ENCODE peak calls at places on chromosomes 12 and 14, in seven cellular contexts. S, V, T, Y, O, P and J are unnamed samples.
A peak's percentile ranks its signal among the peaks of the same experiment; 100 is the strongest.

GRCh38 chr12:81005635-81006034 is 67.9 kb upstream of the LIN7A start:
- DNase-seq in P (no peak), Y (no peak), V (no peak), O (no peak), T (no peak), S (no peak), J (peak; percentile 7)

GRCh38 chr14:70254476-70254961 is 65.8 kb upstream of the SLC8A3 start:
- DNase-seq in O (peak; percentile 35), Y (peak; percentile 86), S (no peak), V (peak; percentile 29), P (peak; percentile 10), T (peak; percentile 43), J (peak; percentile 43)

GRCh38 chr14:89443002-89443660 is 26.1 kb upstream of the FOXN3 start:
- DNase-seq in S (no peak), O (peak; percentile 82), Y (no peak), T (no peak), P (peak; percentile 18), V (peak; percentile 31), J (no peak)

GRCh38 chr12:42426733-42427132 is 100.8 kb downstream of the PPHLN1 start:
- DNase-seq in Y (no peak), T (peak; percentile 72), P (peak; percentile 51), V (peak; percentile 77), O (peak; percentile 51), S (no peak), J (peak; percentile 36)

GRCh38 chr12:67034110-67034879 is 234.9 kb upstream of the CAND1 start:
- DNase-seq in O (peak; percentile 11), T (no peak), Y (peak; percentile 52), V (no peak), P (no peak), S (no peak), J (peak; percentile 46)

GRCh38 chr12:7130791-7131501 is 775 bp downstream of the CLSTN3 start:
- DNase-seq in S (no peak), P (peak; percentile 43), Y (peak; percentile 54), O (peak; percentile 66), V (peak; percentile 44), T (peak; percentile 46), J (no peak)

GRCh38 chr14:21476526-21476924 is 234 bp downstream of the RAB2B start:
- DNase-seq in V (no peak), P (no peak), S (no peak), Y (peak; percentile 93), T (peak; percentile 77), O (peak; percentile 84), J (no peak)

GRCh38 chr12:130876297-130876696 is 4.4 kb downstream of the RAN start:
- DNase-seq in S (no peak), P (no peak), Y (no peak), T (no peak), O (no peak), V (no peak), J (no peak)

GRCh38 chr14:98819867-98820206 is 452.2 kb downstream of the BCL11B start:
- DNase-seq in V (no peak), O (no peak), Y (no peak), P (no peak), T (no peak), S (no peak), J (no peak)

GRCh38 chr12:14995583-14996425 is 23.0 kb downstream of the PDE6H start:
- DNase-seq in Y (no peak), S (no peak), V (peak; percentile 92), P (peak; percentile 86), O (peak; percentile 74), T (peak; percentile 87), J (no peak)

GRCh38 chr12:127893875-127894635 is 372.9 kb upstream of the TMEM132C start:
- DNase-seq in V (no peak), S (no peak), T (no peak), Y (no peak), O (peak; percentile 19), P (no peak), J (no peak)

GRCh38 chr12:76627346-76628135 is 68.0 kb upstream of the OSBPL8 start:
- DNase-seq in V (no peak), T (peak; percentile 12), S (no peak), Y (no peak), P (no peak), O (peak; percentile 35), J (no peak)

GRCh38 chr14:32939254-32940065 is 781 bp downstream of the NPAS3 start:
- DNase-seq in S (peak; percentile 90), Y (peak; percentile 68), V (peak; percentile 77), O (peak; percentile 86), P (peak; percentile 54), T (peak; percentile 82), J (peak; percentile 81)

GRCh38 chr14:80211143-80212024 is at the start of gene DIO2:
- DNase-seq in O (peak; percentile 51), P (peak; percentile 20), V (peak; percentile 35), Y (no peak), S (peak; percentile 81), T (peak; percentile 49), J (no peak)

GRCh38 chr14:101363880-101364391 is 197.4 kb upstream of the DIO3 start:
- DNase-seq in P (no peak), V (no peak), T (no peak), O (no peak), S (no peak), Y (no peak), J (no peak)

GRCh38 chr12:59626382-59626781 is 30.6 kb downstream of the SLC16A7 start:
- DNase-seq in Y (no peak), T (no peak), O (peak; percentile 66), V (no peak), S (no peak), P (peak; percentile 57), J (peak; percentile 14)

GRCh38 chr14:93926209-93926872 is 803 bp upstream of the FAM181A start:
- DNase-seq in V (no peak), Y (no peak), T (no peak), O (no peak), S (no peak), P (no peak), J (no peak)

GRCh38 chr14:63203618-63204406 is 431 bp upstream of the RHOJ start:
- DNase-seq in T (peak; percentile 99), V (peak; percentile 100), P (peak; percentile 99), Y (peak; percentile 47), S (peak; percentile 80), O (peak; percentile 91), J (peak; percentile 70)

GRCh38 chr14:96040836-96041371 is 1.7 kb downstream of the C14orf132 start:
- DNase-seq in Y (no peak), T (no peak), S (no peak), P (peak; percentile 27), V (peak; percentile 13), O (peak; percentile 35), J (no peak)

GRCh38 chr12:90836689-90837088 is 118.3 kb downstream of the CCER1 start:
- DNase-seq in Y (no peak), V (peak; percentile 62), P (peak; percentile 11), O (no peak), T (peak; percentile 82), S (no peak), J (no peak)

GRCh38 chr12:49748800-49749199 is 7.4 kb downstream of the TMBIM6 start:
- DNase-seq in S (no peak), Y (no peak), O (no peak), V (no peak), T (no peak), P (no peak), J (no peak)
- H3K4me3 ChIP-seq in S (no peak overlapping the region), Y (no peak overlapping the region), O (no peak overlapping the region), V (no peak overlapping the region), T (no peak overlapping the region), P (no peak overlapping the region), J (no peak overlapping the region)

GRCh38 chr14:57863471-57863870 is 2.4 kb downstream of the SLC35F4 start:
- DNase-seq in V (no peak), P (no peak), Y (no peak), O (no peak), S (no peak), T (no peak), J (no peak)

GRCh38 chr14:57865450-57866198 is at the start of gene SLC35F4:
- DNase-seq in P (no peak), V (peak; percentile 23), Y (no peak), S (peak; percentile 64), O (peak; percentile 51), T (peak; percentile 4), J (peak; percentile 13)

GRCh38 chr14:57869530-57870088 is 3.7 kb upstream of the SLC35F4 start:
- DNase-seq in Y (no peak), P (no peak), S (no peak), O (no peak), V (no peak), T (no peak), J (no peak)

GRCh38 chr14:57866199-57866755 is 385 bp upstream of the SLC35F4 start:
- DNase-seq in T (no peak), V (no peak), S (no peak), P (no peak), Y (no peak), O (no peak), J (no peak)

GRCh38 chr14:57865066-57865449 is 834 bp downstream of the SLC35F4 start:
- DNase-seq in S (no peak), P (no peak), Y (no peak), V (no peak), T (no peak), O (no peak), J (no peak)
- H3K4me3 ChIP-seq in S (peak overlapping the region; percentile 52), P (no peak overlapping the region), Y (peak overlapping the region; percentile 43), V (no peak overlapping the region), T (no peak overlapping the region), O (no peak overlapping the region), J (no peak overlapping the region)

DNA sequence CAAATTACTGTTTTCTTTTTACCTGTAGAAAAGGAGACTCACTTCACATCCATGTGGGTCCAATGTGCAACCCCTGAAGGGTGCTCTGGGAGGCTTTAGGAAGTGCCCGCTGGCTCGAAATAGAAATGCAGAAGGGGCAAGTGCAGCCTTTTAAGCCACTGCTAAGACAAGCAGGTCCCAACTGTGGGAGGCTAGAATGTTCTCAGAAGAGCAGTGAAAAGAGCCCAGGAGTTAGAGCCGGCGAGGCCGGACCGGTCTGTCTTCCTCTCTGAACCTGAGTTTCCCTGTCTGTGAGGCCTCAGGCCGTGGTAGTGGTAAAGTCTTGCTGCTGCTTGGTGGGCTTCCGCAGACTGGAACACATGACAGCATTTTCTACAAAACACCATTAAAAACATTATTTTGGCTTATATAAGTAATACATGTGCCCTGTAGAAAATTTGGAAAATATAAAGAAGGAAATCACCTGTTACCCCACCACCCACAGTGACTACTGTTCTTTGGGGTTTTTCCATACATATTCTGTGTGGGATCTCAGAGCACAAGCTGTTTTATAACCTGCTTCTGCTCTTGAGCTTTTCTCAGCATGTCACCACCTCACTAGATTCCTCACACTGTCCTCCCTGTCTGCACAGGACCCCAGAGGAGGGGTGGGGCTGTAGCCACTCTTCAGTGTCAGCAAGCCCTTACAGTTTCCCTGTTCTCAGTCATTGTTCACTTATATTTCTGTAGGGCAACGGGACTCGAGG is 6.0 kb downstream of the CKB start:
- DNase-seq in V (no peak), S (no peak), Y (no peak), T (no peak), P (no peak), O (no peak), J (no peak)
- H3K4me3 ChIP-seq in V (no peak overlapping the region), S (no peak overlapping the region), Y (no peak overlapping the region), T (no peak overlapping the region), P (no peak overlapping the region), O (no peak overlapping the region), J (no peak overlapping the region)

DNA sequence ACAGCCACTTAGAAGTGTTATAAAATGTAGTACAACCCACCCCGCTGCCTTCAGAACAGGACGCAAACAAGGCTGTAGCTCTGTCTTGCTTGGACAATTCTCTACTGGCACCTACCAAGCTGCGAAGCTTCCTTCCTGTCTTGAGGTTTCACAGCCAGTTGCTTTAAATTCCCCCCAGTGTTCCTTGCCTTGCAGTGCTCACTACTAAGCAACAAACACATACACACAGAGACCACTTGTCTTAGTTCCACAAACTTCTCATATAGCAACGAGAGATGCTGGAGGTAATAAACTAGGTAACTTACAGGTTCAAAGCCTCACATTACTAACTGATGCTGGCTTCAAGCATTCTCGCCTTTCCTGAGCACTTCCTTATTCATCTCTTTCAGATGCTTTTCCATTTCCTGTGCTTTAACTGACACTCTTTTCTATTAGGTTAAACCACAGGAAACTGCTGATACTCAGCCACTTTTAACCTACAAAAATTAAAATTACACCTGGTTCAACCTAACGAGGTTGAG is 91.5 kb upstream of the PTGDR start:
- DNase-seq in O (no peak), V (no peak), P (no peak), S (no peak), T (no peak), Y (no peak), J (no peak)
- H3K4me3 ChIP-seq in O (no peak overlapping the region), V (no peak overlapping the region), P (no peak overlapping the region), S (no peak overlapping the region), T (no peak overlapping the region), Y (no peak overlapping the region), J (no peak overlapping the region)